ENCODE peak calls at places on chromosomes 7 and 10, in five cellular contexts. P, D, L, Z and K are unnamed samples. For H3K9me3, the result is how much of the 10 kb centered on the place peaks cover.

GRCh38 chr10:85231534-85232270 is 903.3 kb downstream of the CCSER2 start:
- DNase-seq in P (no peak), L (no peak), D (no peak), Z (no peak), K (no peak)

GRCh38 chr7:142800699-142801260 is 30.0 kb downstream of the PRSS2 start:
- DNase-seq in Z (no peak), L (no peak), P (no peak), D (no peak), K (no peak)

GRCh38 chr10:102604379-102604960 is 39.8 kb upstream of the TRIM8 start:
- DNase-seq in Z (no peak), D (peak), L (no peak), P (peak), K (no peak)

GRCh38 chr10:59880019-59880717 is 26.2 kb downstream of the CCDC6 start:
- DNase-seq in L (no peak), D (no peak), Z (no peak), P (no peak), K (no peak)

GRCh38 chr10:93871805-93872204 is 22.0 kb upstream of the SLC35G1 start:
- DNase-seq in Z (no peak), P (no peak), L (no peak), D (no peak), K (no peak)

GRCh38 chr7:156590212-156590611 is 50.4 kb upstream of the RNF32 start:
- DNase-seq in L (no peak), P (no peak), D (no peak), Z (no peak), K (no peak)

GRCh38 chr10:130412317-130412716 is 276.1 kb downstream of the GLRX3 start:
- DNase-seq in L (no peak), D (no peak), Z (no peak), P (peak), K (no peak)

GRCh38 chr10:79229830-79230562 is 117.3 kb upstream of the PPIF start:
- DNase-seq in P (no peak), Z (no peak), D (no peak), L (no peak), K (no peak)

GRCh38 chr10:49645417-49646255 is 31.8 kb downstream of the CHAT start:
- DNase-seq in D (no peak), P (no peak), L (no peak), Z (no peak), K (no peak)

GRCh38 chr7:135761751-135762488 is 13.3 kb upstream of the FAM180A start:
- DNase-seq in L (no peak), D (no peak), P (no peak), Z (no peak), K (no peak)

DNA sequence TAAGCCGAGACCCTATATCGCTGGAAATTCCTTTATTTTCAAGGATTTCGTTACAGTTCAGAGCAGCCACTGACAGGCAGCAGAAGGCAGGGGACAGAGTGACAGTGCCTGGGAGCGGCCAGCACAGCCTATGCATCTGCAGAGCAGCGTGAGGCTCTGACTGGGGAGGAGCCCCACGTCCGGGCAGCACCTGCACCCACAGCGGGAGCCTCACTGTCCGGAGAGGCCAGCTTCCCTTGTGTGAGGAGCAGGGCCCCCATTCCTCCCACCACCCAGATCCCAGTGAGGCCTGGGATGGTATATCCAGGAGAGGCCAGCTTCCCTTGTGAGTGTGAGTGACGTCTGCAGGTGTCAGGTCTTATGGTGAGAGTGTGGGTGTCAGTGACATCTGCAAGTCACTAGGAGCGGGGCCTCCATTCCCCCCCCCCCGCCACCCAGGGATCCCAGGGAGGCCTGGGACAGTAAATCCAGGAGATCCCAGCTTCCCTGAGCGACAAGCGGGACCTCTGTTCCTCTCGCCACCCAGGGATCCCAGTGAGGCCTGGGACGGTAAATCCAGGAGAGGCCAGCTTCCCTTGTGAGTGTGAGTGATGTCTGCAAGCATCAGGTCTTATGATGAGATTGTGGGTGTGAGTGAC is 259.1 kb downstream of the PTPRN2 start:
- DNase-seq in Z (no peak), P (no peak), L (no peak), D (no peak), K (no peak)
- H3K9me3 ChIP-seq in Z (under half), P (under half), L (under half), D (under half), K (under half)

GRCh38 chr7:100044719-100045118 is 4.9 kb upstream of the ZSCAN21 start:
- DNase-seq in L (no peak), P (no peak), Z (peak), D (no peak), K (no peak)
- H3K4me3 ChIP-seq in L (no peak), P (no peak), Z (no peak), D (no peak), K (no peak)

GRCh38 chr10:122276611-122277205 is 5.6 kb downstream of the BTBD16 start:
- DNase-seq in Z (no peak), D (peak), P (peak), L (no peak), K (no peak)
- TF ChIP-seq CTCF in Z (no peak), D (no peak), P (no peak), L (no peak), K (no peak)

GRCh38 chr7:90349305-90349704 is 2.8 kb downstream of the GTPBP10 start:
- DNase-seq in P (no peak), L (no peak), Z (no peak), D (no peak), K (no peak)
- H3K9me3 ChIP-seq in P (under half), L (under half), Z (under half), D (under half), K (under half)